ENCODE peak calls at places on chromosome 1, in nine cellular contexts. One of them, this sample, is unnamed.

GRCh38 chr1:234536756-234537155 is 57.8 kb upstream of the TARBP1 start:
- DNase-seq in CD8-positive, alpha-beta memory T cell: no peak
- DNase-seq in suprapubic skin: no peak
- DNase-seq in A549: no peak
- DNase-seq in activated CD8-positive, alpha-beta memory T cell treated with anti-CD3 and anti-CD28 coated beads, Interleukin-2, amount 50 U/mL, for 4 hours: no peak
- DNase-seq in cardiac muscle cell: no peak
- DNase-seq in stimulated activated CD4-positive, alpha-beta T cell treated with anti-CD3 and anti-CD28 coated beads, Interleukin-1b, Interleukin-23, amount 100 ng/mL, for 24 hours: no peak
- DNase-seq in NB4: no peak
- DNase-seq in breast epithelium: no peak
- DNase-seq in this sample: no peak

GRCh38 chr1:57798499-57798898 is 374.6 kb upstream of the DAB1 start:
- DNase-seq in CD8-positive, alpha-beta memory T cell: no peak
- DNase-seq in suprapubic skin: no peak
- DNase-seq in A549: no peak
- DNase-seq in activated CD8-positive, alpha-beta memory T cell treated with anti-CD3 and anti-CD28 coated beads, Interleukin-2, amount 50 U/mL, for 4 hours: no peak
- DNase-seq in cardiac muscle cell: no peak
- DNase-seq in stimulated activated CD4-positive, alpha-beta T cell treated with anti-CD3 and anti-CD28 coated beads, Interleukin-1b, Interleukin-23, amount 100 ng/mL, for 24 hours: no peak
- DNase-seq in NB4: no peak
- DNase-seq in breast epithelium: no peak
- DNase-seq in this sample: no peak

GRCh38 chr1:6601865-6602668 is 602 bp downstream of the KLHL21 start:
- DNase-seq in CD8-positive, alpha-beta memory T cell: peak
- DNase-seq in suprapubic skin: no peak
- DNase-seq in A549: no peak
- DNase-seq in activated CD8-positive, alpha-beta memory T cell treated with anti-CD3 and anti-CD28 coated beads, Interleukin-2, amount 50 U/mL, for 4 hours: peak
- DNase-seq in cardiac muscle cell: no peak
- DNase-seq in stimulated activated CD4-positive, alpha-beta T cell treated with anti-CD3 and anti-CD28 coated beads, Interleukin-1b, Interleukin-23, amount 100 ng/mL, for 24 hours: no peak
- DNase-seq in NB4: peak
- DNase-seq in breast epithelium: no peak
- DNase-seq in this sample: no peak

GRCh38 chr1:247906504-247907047 is 11.2 kb downstream of the OR2W3 start:
- DNase-seq in CD8-positive, alpha-beta memory T cell: no peak
- DNase-seq in suprapubic skin: no peak
- DNase-seq in A549: no peak
- DNase-seq in activated CD8-positive, alpha-beta memory T cell treated with anti-CD3 and anti-CD28 coated beads, Interleukin-2, amount 50 U/mL, for 4 hours: no peak
- DNase-seq in cardiac muscle cell: peak
- DNase-seq in stimulated activated CD4-positive, alpha-beta T cell treated with anti-CD3 and anti-CD28 coated beads, Interleukin-1b, Interleukin-23, amount 100 ng/mL, for 24 hours: no peak
- DNase-seq in NB4: peak
- DNase-seq in breast epithelium: no peak
- DNase-seq in this sample: no peak

GRCh38 chr1:206575165-206575893 is 36.9 kb downstream of the EIF2D start:
- DNase-seq in CD8-positive, alpha-beta memory T cell: peak
- DNase-seq in suprapubic skin: peak
- DNase-seq in A549: no peak
- DNase-seq in activated CD8-positive, alpha-beta memory T cell treated with anti-CD3 and anti-CD28 coated beads, Interleukin-2, amount 50 U/mL, for 4 hours: no peak
- DNase-seq in cardiac muscle cell: peak
- DNase-seq in stimulated activated CD4-positive, alpha-beta T cell treated with anti-CD3 and anti-CD28 coated beads, Interleukin-1b, Interleukin-23, amount 100 ng/mL, for 24 hours: no peak
- DNase-seq in NB4: peak
- DNase-seq in breast epithelium: no peak
- DNase-seq in this sample: peak

GRCh38 chr1:24694380-24694843 is 50.8 kb upstream of the CLIC4 start:
- DNase-seq in CD8-positive, alpha-beta memory T cell: no peak
- DNase-seq in suprapubic skin: no peak
- DNase-seq in A549: no peak
- DNase-seq in activated CD8-positive, alpha-beta memory T cell treated with anti-CD3 and anti-CD28 coated beads, Interleukin-2, amount 50 U/mL, for 4 hours: no peak
- DNase-seq in cardiac muscle cell: peak
- DNase-seq in stimulated activated CD4-positive, alpha-beta T cell treated with anti-CD3 and anti-CD28 coated beads, Interleukin-1b, Interleukin-23, amount 100 ng/mL, for 24 hours: no peak
- DNase-seq in NB4: no peak
- DNase-seq in breast epithelium: no peak
- DNase-seq in this sample: no peak

GRCh38 chr1:226181996-226182714 is 4.4 kb downstream of the ACBD3 start:
- DNase-seq in CD8-positive, alpha-beta memory T cell: no peak
- DNase-seq in suprapubic skin: peak
- DNase-seq in A549: peak
- DNase-seq in activated CD8-positive, alpha-beta memory T cell treated with anti-CD3 and anti-CD28 coated beads, Interleukin-2, amount 50 U/mL, for 4 hours: no peak
- DNase-seq in cardiac muscle cell: peak
- DNase-seq in stimulated activated CD4-positive, alpha-beta T cell treated with anti-CD3 and anti-CD28 coated beads, Interleukin-1b, Interleukin-23, amount 100 ng/mL, for 24 hours: no peak
- DNase-seq in NB4: peak
- DNase-seq in breast epithelium: no peak
- DNase-seq in this sample: no peak

GRCh38 chr1:41621256-41621655 is 136.8 kb upstream of the EDN2 start:
- DNase-seq in CD8-positive, alpha-beta memory T cell: no peak
- DNase-seq in suprapubic skin: no peak
- DNase-seq in A549: no peak
- DNase-seq in activated CD8-positive, alpha-beta memory T cell treated with anti-CD3 and anti-CD28 coated beads, Interleukin-2, amount 50 U/mL, for 4 hours: no peak
- DNase-seq in cardiac muscle cell: no peak
- DNase-seq in stimulated activated CD4-positive, alpha-beta T cell treated with anti-CD3 and anti-CD28 coated beads, Interleukin-1b, Interleukin-23, amount 100 ng/mL, for 24 hours: no peak
- DNase-seq in NB4: no peak
- DNase-seq in breast epithelium: no peak
- DNase-seq in this sample: no peak

GRCh38 chr1:53890522-53890941 is 935 bp upstream of the YIPF1 start:
- DNase-seq in CD8-positive, alpha-beta memory T cell: no peak
- DNase-seq in suprapubic skin: no peak
- DNase-seq in A549: no peak
- DNase-seq in activated CD8-positive, alpha-beta memory T cell treated with anti-CD3 and anti-CD28 coated beads, Interleukin-2, amount 50 U/mL, for 4 hours: no peak
- DNase-seq in cardiac muscle cell: no peak
- DNase-seq in stimulated activated CD4-positive, alpha-beta T cell treated with anti-CD3 and anti-CD28 coated beads, Interleukin-1b, Interleukin-23, amount 100 ng/mL, for 24 hours: peak
- DNase-seq in NB4: no peak
- DNase-seq in breast epithelium: no peak
- DNase-seq in this sample: no peak

GRCh38 chr1:41380195-41380594 is 19.0 kb downstream of the FOXO6 start:
- DNase-seq in CD8-positive, alpha-beta memory T cell: no peak
- DNase-seq in suprapubic skin: no peak
- DNase-seq in A549: no peak
- DNase-seq in activated CD8-positive, alpha-beta memory T cell treated with anti-CD3 and anti-CD28 coated beads, Interleukin-2, amount 50 U/mL, for 4 hours: no peak
- DNase-seq in cardiac muscle cell: no peak
- DNase-seq in stimulated activated CD4-positive, alpha-beta T cell treated with anti-CD3 and anti-CD28 coated beads, Interleukin-1b, Interleukin-23, amount 100 ng/mL, for 24 hours: no peak
- DNase-seq in NB4: no peak
- DNase-seq in breast epithelium: no peak
- DNase-seq in this sample: no peak

GRCh38 chr1:228852015-228852414 is 116.7 kb downstream of the RHOU start:
- DNase-seq in CD8-positive, alpha-beta memory T cell: no peak
- DNase-seq in suprapubic skin: peak
- DNase-seq in A549: no peak
- DNase-seq in activated CD8-positive, alpha-beta memory T cell treated with anti-CD3 and anti-CD28 coated beads, Interleukin-2, amount 50 U/mL, for 4 hours: no peak
- DNase-seq in cardiac muscle cell: no peak
- DNase-seq in stimulated activated CD4-positive, alpha-beta T cell treated with anti-CD3 and anti-CD28 coated beads, Interleukin-1b, Interleukin-23, amount 100 ng/mL, for 24 hours: no peak
- DNase-seq in NB4: no peak
- DNase-seq in breast epithelium: peak
- DNase-seq in this sample: no peak

This sample was measured in glomerular endothelial cell.